ENCODE peak calls at places on chromosomes 11 and 22, in eight cellular contexts. C is foreskin fibroblast, P is endothelial cell of umbilical vein, U is HepG2, H is nephron progenitor cell, N is choroid plexus epithelial cell, X is GM10248, Y is dorsolateral prefrontal cortex. F is an unnamed sample.

GRCh38 chr11:88979641-88980040 is 86.1 kb downstream of the GRM5 start:
- DNase-seq in C (no peak), P (no peak), U (no peak), H (no peak), N (peak), X (no peak), Y (no peak), F (no peak)

GRCh38 chr22:19064354-19065054 is 57.7 kb downstream of the DGCR2 start:
- DNase-seq in C (no peak), P (no peak), U (no peak), H (no peak), N (no peak), X (no peak), Y (no peak), F (no peak)

GRCh38 chr11:66617148-66617814 is 851 bp downstream of the RBM14 start:
- DNase-seq in C (peak), P (no peak), U (no peak), H (no peak), N (no peak), X (no peak), Y (no peak), F (no peak)

GRCh38 chr11:15913261-15913660 is 443.1 kb downstream of the SOX6 start:
- DNase-seq in C (no peak), P (no peak), U (no peak), H (no peak), N (no peak), X (no peak), Y (no peak), F (no peak)

GRCh38 chr22:35150163-35151107 is 84.5 kb downstream of the ISX start:
- DNase-seq in C (peak), P (peak), U (peak), H (peak), N (peak), X (peak), Y (peak), F (peak)

GRCh38 chr11:4539603-4540219 is 5.3 kb upstream of the OR52M1 start:
- DNase-seq in C (peak), P (peak), U (peak), H (peak), N (peak), X (peak), Y (peak), F (no peak)

GRCh38 chr11:2798951-2799761 is 86.4 kb downstream of the CDKN1C start:
- DNase-seq in C (no peak), P (no peak), U (peak), H (no peak), N (no peak), X (no peak), Y (peak), F (no peak)

GRCh38 chr11:44507896-44508440 is 57.5 kb upstream of the CD82 start:
- DNase-seq in C (no peak), P (no peak), U (no peak), H (no peak), N (no peak), X (no peak), Y (no peak), F (no peak)

GRCh38 chr11:8080674-8081590 is at the start of gene TUB:
- DNase-seq in C (no peak), P (no peak), U (no peak), H (peak), N (no peak), X (no peak), Y (peak), F (no peak)

GRCh38 chr22:49079027-49079725 is 748.5 kb downstream of the BRD1 start:
- DNase-seq in C (no peak), P (no peak), U (no peak), H (no peak), N (no peak), X (no peak), Y (no peak), F (no peak)

GRCh38 chr11:96311120-96311568 is 31.9 kb downstream of the MAML2 start:
- DNase-seq in C (no peak), P (peak), U (no peak), H (no peak), N (peak), X (no peak), Y (no peak), F (no peak)

GRCh38 chr22:42318967-42319366 is 48.5 kb upstream of the TCF20 start:
- DNase-seq in C (no peak), P (no peak), U (no peak), H (no peak), N (no peak), X (no peak), Y (no peak), F (no peak)

GRCh38 chr11:7019500-7020182 is 505 bp downstream of the ZNF214 start:
- DNase-seq in C (peak), P (no peak), U (no peak), H (peak), N (peak), X (no peak), Y (no peak), F (no peak)

GRCh38 chr11:57604289-57605010 is 7.0 kb downstream of the SERPING1 start:
- DNase-seq in C (no peak), P (no peak), U (no peak), H (no peak), N (no peak), X (no peak), Y (no peak), F (no peak)

GRCh38 chr11:83235825-83236224 is 42.3 kb downstream of the ANKRD42 start:
- DNase-seq in C (no peak), P (no peak), U (no peak), H (no peak), N (peak), X (no peak), Y (no peak), F (no peak)

GRCh38 chr22:23012081-23012622 is 58.2 kb upstream of the GNAZ start:
- DNase-seq in C (no peak), P (no peak), U (no peak), H (no peak), N (no peak), X (peak), Y (no peak), F (no peak)

GRCh38 chr11:1301220-1302000 is 8.0 kb downstream of the TOLLIP start:
- DNase-seq in C (no peak), P (no peak), U (no peak), H (no peak), N (no peak), X (no peak), Y (peak), F (no peak)

GRCh38 chr11:76662656-76663460 is 7.7 kb downstream of the LRRC32 start:
- DNase-seq in C (no peak), P (no peak), U (no peak), H (no peak), N (no peak), X (no peak), Y (peak), F (no peak)

GRCh38 chr11:105689636-105690035 is 79.8 kb downstream of the GRIA4 start:
- DNase-seq in C (no peak), P (no peak), U (no peak), H (no peak), N (no peak), X (no peak), Y (no peak), F (no peak)

GRCh38 chr11:134739136-134739535 is 327.1 kb upstream of the B3GAT1 start:
- DNase-seq in C (no peak), P (no peak), U (no peak), H (no peak), N (no peak), X (no peak), Y (no peak), F (no peak)

GRCh38 chr11:101618691-101619090 is 34.9 kb upstream of the TRPC6 start:
- DNase-seq in C (peak), P (no peak), U (no peak), H (no peak), N (no peak), X (no peak), Y (no peak), F (no peak)

GRCh38 chr22:39942433-39943213 is 17.6 kb upstream of the TMA7B start:
- DNase-seq in C (no peak), P (no peak), U (no peak), H (no peak), N (no peak), X (no peak), Y (no peak), F (no peak)

DNA sequence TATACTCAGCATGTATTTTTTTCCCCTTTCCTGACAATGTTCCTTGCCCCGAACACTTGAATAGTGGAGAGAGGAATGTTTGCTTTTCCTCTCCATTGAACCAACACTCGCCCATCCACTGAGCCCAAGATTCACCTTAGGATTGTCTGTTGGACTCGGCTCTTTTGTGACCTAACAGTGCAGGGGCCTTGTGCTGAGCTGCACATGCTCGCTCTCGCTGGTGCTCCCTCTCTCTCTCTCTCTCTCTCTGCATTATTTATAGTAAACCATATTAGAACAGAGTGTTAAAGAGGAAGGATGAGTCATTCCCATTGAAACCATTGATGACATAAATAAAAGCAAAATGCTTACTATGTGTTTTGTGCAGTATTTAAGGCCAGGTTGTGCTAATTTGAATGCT is 20.7 kb downstream of the ZBTB16 start:
- DNase-seq in C (peak), P (peak), U (no peak), H (no peak), N (peak), X (no peak), Y (no peak), F (no peak)
- TF ChIP-seq CTCF in C (no peak), P (no peak), U (no peak), H (no peak), N (no peak), X (no peak), Y (no peak), F (no peak)

GRCh38 chr22:32103648-32104326 is 55.3 kb downstream of the C22orf42 start:
- DNase-seq in C (peak), P (no peak), U (no peak), H (no peak), N (peak), X (no peak), Y (no peak), F (no peak)
- TF ChIP-seq CTCF in C (no peak), P (no peak), U (peak), H (no peak), N (peak), X (peak), Y (peak), F (peak)

GRCh38 chr22:27573280-27573711 is 228.3 kb downstream of the MN1 start:
- DNase-seq in C (no peak), P (no peak), U (no peak), H (no peak), N (peak), X (no peak), Y (no peak), F (no peak)
- TF ChIP-seq CTCF in C (no peak), P (no peak), U (no peak), H (no peak), N (no peak), X (no peak), Y (no peak), F (no peak)

GRCh38 chr11:68889948-68890446 is 13.6 kb downstream of the MRPL21 start:
- DNase-seq in C (peak), P (no peak), U (no peak), H (peak), N (peak), X (no peak), Y (no peak), F (no peak)
- TF ChIP-seq CTCF in C (peak), P (peak), U (peak), H (peak), N (peak), X (no peak), Y (peak), F (peak)

DNA sequence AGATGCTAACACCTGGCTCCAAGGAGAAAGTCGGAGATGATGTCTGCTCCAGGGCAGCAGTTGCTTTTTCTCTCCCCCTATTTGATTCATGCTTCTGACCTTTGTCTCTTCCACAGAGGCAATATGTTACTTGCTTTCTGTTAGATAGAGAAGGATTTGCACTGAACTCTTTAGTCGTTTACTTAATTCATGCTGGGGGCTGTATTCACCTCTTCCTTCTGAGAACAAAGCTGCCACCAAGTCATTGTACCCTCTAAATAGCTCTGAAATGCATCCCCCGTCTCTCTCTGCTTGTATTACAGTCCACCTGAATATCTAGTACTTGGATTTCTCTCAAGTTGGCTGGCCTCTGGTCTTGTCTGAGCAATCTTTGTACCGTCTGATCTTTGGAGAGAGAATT is 187.5 kb downstream of the MYO18B start:
- DNase-seq in C (no peak), P (no peak), U (no peak), H (no peak), N (no peak), X (no peak), Y (no peak), F (no peak)
- TF ChIP-seq CTCF in C (no peak), P (no peak), U (no peak), H (no peak), N (no peak), X (no peak), Y (no peak), F (no peak)

F was measured in GM06990.